ENCODE peak calls at places on chromosomes 12 and 14, in five cellular contexts. One of them, this sample, is unnamed.
A peak's percentile ranks its signal among the peaks of the same experiment; 100 is the strongest.

GRCh38 chr14:33738029-33738428 is 212.8 kb downstream of the EGLN3 start:
- DNase-seq in mesenchymal stem cell: no peak
- DNase-seq in IMR-90: no peak
- DNase-seq in H1: no peak
- DNase-seq in H9: no peak
- DNase-seq in this sample: no peak

GRCh38 chr14:30957813-30958370 is 67.6 kb upstream of the AP4S1 start:
- DNase-seq in mesenchymal stem cell: no peak
- DNase-seq in IMR-90: no peak
- DNase-seq in H1: no peak
- DNase-seq in H9: no peak
- DNase-seq in this sample: no peak

GRCh38 chr12:45962553-45963325 is 27.6 kb downstream of the SCAF11 start:
- DNase-seq in mesenchymal stem cell: no peak
- DNase-seq in IMR-90: no peak
- DNase-seq in H1: no peak
- DNase-seq in H9: no peak
- DNase-seq in this sample: no peak

GRCh38 chr14:71212683-71213107 is 305.4 kb downstream of the PCNX1 start:
- DNase-seq in mesenchymal stem cell: no peak
- DNase-seq in IMR-90: peak; percentile 10
- DNase-seq in H1: no peak
- DNase-seq in H9: no peak
- DNase-seq in this sample: no peak

GRCh38 chr12:53221203-53222076 is 10.6 kb downstream of the RARG start:
- DNase-seq in mesenchymal stem cell: peak; percentile 78
- DNase-seq in IMR-90: peak; percentile 51
- DNase-seq in H1: no peak
- DNase-seq in H9: peak; percentile 93
- DNase-seq in this sample: peak; percentile 78

GRCh38 chr14:69877492-69877891 is 1.7 kb upstream of the SMOC1 start:
- DNase-seq in mesenchymal stem cell: no peak
- DNase-seq in IMR-90: peak; percentile 74
- DNase-seq in H1: no peak
- DNase-seq in H9: no peak
- DNase-seq in this sample: no peak

GRCh38 chr14:75610839-75611238 is 32.4 kb downstream of the FLVCR2 start:
- DNase-seq in mesenchymal stem cell: peak; percentile 47
- DNase-seq in IMR-90: no peak
- DNase-seq in H1: no peak
- DNase-seq in H9: no peak
- DNase-seq in this sample: no peak

GRCh38 chr14:100155049-100155621 is 4.3 kb downstream of the DEGS2 start:
- DNase-seq in mesenchymal stem cell: no peak
- DNase-seq in IMR-90: no peak
- DNase-seq in H1: peak; percentile 73
- DNase-seq in H9: peak; percentile 92
- DNase-seq in this sample: no peak

GRCh38 chr14:51079489-51079888 is 15.4 kb downstream of the TRIM9 start:
- DNase-seq in mesenchymal stem cell: no peak
- DNase-seq in IMR-90: no peak
- DNase-seq in H1: no peak
- DNase-seq in H9: no peak
- DNase-seq in this sample: no peak

GRCh38 chr14:70640938-70641547 is 673 bp upstream of the TTC9 start:
- DNase-seq in mesenchymal stem cell: peak; percentile 81
- DNase-seq in IMR-90: peak; percentile 58
- DNase-seq in H1: no peak
- DNase-seq in H9: peak; percentile 52
- DNase-seq in this sample: peak; percentile 24

GRCh38 chr14:65850429-65851145 is 438.1 kb downstream of the FUT8 start:
- DNase-seq in mesenchymal stem cell: no peak
- DNase-seq in IMR-90: no peak
- DNase-seq in H1: no peak
- DNase-seq in H9: no peak
- DNase-seq in this sample: no peak

GRCh38 chr14:21723431-21724045 is 49.9 kb upstream of the OR4E1 start:
- DNase-seq in mesenchymal stem cell: peak; percentile 12
- DNase-seq in IMR-90: no peak
- DNase-seq in H1: peak; percentile 47
- DNase-seq in H9: peak; percentile 91
- DNase-seq in this sample: peak; percentile 48

GRCh38 chr14:102155150-102155549 is 15.5 kb downstream of the WDR20 start:
- DNase-seq in mesenchymal stem cell: peak; percentile 80
- DNase-seq in IMR-90: peak; percentile 67
- DNase-seq in H1: no peak
- DNase-seq in H9: no peak
- DNase-seq in this sample: peak; percentile 11

GRCh38 chr12:124030510-124030909 is 57.5 kb downstream of the ZNF664 start:
- DNase-seq in mesenchymal stem cell: peak; percentile 99
- DNase-seq in IMR-90: peak; percentile 88
- DNase-seq in H1: no peak
- DNase-seq in H9: peak; percentile 36
- DNase-seq in this sample: no peak

GRCh38 chr12:27573972-27574371 is 50.0 kb downstream of the PPFIBP1 start:
- DNase-seq in mesenchymal stem cell: peak; percentile 94
- DNase-seq in IMR-90: peak; percentile 97
- DNase-seq in H1: no peak
- DNase-seq in H9: no peak
- DNase-seq in this sample: no peak

GRCh38 chr12:2513141-2514037 is 281.4 kb upstream of the FKBP4 start:
- DNase-seq in mesenchymal stem cell: no peak
- DNase-seq in IMR-90: no peak
- DNase-seq in H1: no peak
- DNase-seq in H9: no peak
- DNase-seq in this sample: no peak
- H3K18ac ChIP-seq in mesenchymal stem cell: no peak overlapping the region
- H3K18ac ChIP-seq in IMR-90: no peak overlapping the region
- H3K18ac ChIP-seq in H1: no peak overlapping the region
- H3K18ac ChIP-seq in H9: no peak overlapping the region
- H3K18ac ChIP-seq in this sample: no peak overlapping the region

DNA sequence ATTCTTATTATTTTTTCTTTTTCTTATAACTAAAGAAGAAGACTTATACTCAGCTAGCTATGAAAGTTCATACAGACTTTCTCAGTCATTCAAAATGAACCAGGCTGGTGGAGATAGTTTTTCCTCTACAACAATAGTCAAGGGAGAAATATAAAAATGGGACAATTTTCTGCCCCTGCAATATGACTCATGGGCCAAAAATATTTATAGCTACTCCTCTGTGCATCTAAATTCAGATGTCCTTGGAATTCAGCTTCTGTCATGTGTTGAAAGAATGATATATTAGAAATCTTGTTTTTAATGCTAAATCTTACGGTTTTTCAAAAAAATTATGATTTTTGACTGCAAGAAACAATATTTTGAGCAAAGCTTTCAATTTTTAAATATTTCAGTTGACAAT is 237.2 kb upstream of the SYT10 start:
- DNase-seq in mesenchymal stem cell: no peak
- DNase-seq in IMR-90: no peak
- DNase-seq in H1: no peak
- DNase-seq in H9: no peak
- DNase-seq in this sample: no peak
- H4K91ac ChIP-seq in mesenchymal stem cell: no peak overlapping the region
- H4K91ac ChIP-seq in IMR-90: no peak overlapping the region
- H4K91ac ChIP-seq in H1: no peak overlapping the region
- H4K91ac ChIP-seq in H9: no peak overlapping the region
- H4K91ac ChIP-seq in this sample: no peak overlapping the region

DNA sequence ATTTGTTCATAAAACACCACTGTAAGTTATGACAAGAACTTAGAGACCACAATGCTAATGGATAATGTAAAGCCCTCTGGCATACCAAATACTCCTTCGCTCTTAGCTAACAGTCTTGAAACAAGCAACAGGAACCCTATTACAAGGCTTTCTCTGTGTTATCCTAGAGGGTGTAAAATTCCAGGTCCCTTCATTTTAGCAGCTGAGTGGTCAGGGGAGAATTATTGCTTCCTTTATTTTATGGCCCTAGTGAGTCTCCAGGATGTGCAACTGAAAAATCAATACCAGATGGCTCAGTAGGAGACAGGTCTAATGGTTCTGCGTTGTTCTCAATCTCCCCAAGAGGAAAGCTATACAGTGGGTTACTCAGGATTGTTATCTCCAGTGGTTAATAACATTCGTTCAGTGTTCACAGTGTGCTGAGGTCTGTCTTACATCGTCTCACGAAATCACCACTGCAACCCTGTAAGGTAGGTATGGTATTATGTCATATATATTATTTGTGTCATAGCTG is 172.7 kb upstream of the CNOT2 start:
- DNase-seq in mesenchymal stem cell: peak; percentile 37
- DNase-seq in IMR-90: no peak
- DNase-seq in H1: no peak
- DNase-seq in H9: no peak
- DNase-seq in this sample: no peak
- H3K18ac ChIP-seq in mesenchymal stem cell: no peak overlapping the region
- H3K18ac ChIP-seq in IMR-90: no peak overlapping the region
- H3K18ac ChIP-seq in H1: no peak overlapping the region
- H3K18ac ChIP-seq in H9: no peak overlapping the region
- H3K18ac ChIP-seq in this sample: no peak overlapping the region

GRCh38 chr14:73058923-73059311 is 583 bp downstream of the RBM25 start:
- DNase-seq in mesenchymal stem cell: peak; percentile 60
- DNase-seq in IMR-90: peak; percentile 14
- DNase-seq in H1: no peak
- DNase-seq in H9: peak; percentile 41
- DNase-seq in this sample: no peak
- H4K91ac ChIP-seq in mesenchymal stem cell: peak overlapping the region; percentile 78
- H4K91ac ChIP-seq in IMR-90: peak overlapping the region; percentile 64
- H4K91ac ChIP-seq in H1: peak overlapping the region; percentile 87
- H4K91ac ChIP-seq in H9: no peak overlapping the region
- H4K91ac ChIP-seq in this sample: no peak overlapping the region

DNA sequence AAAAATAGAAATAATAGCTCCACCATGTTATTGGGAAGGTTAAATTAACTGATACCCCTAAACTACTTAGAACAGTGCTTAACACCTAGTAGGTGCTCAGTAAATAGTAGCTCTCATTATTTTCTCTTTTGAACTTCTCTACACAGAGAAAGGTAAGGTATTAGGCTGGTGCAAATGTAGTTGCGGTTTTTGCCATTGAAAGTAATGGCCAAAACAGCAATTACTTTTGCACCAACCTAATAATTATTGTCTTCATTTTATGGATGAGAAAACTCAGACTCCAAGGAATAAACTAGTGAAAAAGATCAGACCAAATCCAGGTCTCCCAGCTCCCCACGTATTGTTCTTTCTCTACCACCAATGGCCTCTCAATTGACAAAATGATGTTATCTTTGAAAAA is 157.2 kb upstream of the TMPO start:
- DNase-seq in mesenchymal stem cell: no peak
- DNase-seq in IMR-90: no peak
- DNase-seq in H1: no peak
- DNase-seq in H9: no peak
- DNase-seq in this sample: no peak
- H3K18ac ChIP-seq in mesenchymal stem cell: no peak overlapping the region
- H3K18ac ChIP-seq in IMR-90: no peak overlapping the region
- H3K18ac ChIP-seq in H1: no peak overlapping the region
- H3K18ac ChIP-seq in H9: no peak overlapping the region
- H3K18ac ChIP-seq in this sample: no peak overlapping the region

GRCh38 chr14:61500046-61500445 is 178.7 kb downstream of the PRKCH start:
- DNase-seq in mesenchymal stem cell: no peak
- DNase-seq in IMR-90: no peak
- DNase-seq in H1: no peak
- DNase-seq in H9: no peak
- DNase-seq in this sample: no peak

GRCh38 chr14:61503167-61503801 is 181.9 kb downstream of the PRKCH start:
- DNase-seq in mesenchymal stem cell: no peak
- DNase-seq in IMR-90: peak; percentile 33
- DNase-seq in H1: no peak
- DNase-seq in H9: no peak
- DNase-seq in this sample: no peak

GRCh38 chr14:61504841-61505340 is 183.5 kb downstream of the PRKCH start:
- DNase-seq in mesenchymal stem cell: no peak
- DNase-seq in IMR-90: no peak
- DNase-seq in H1: no peak
- DNase-seq in H9: no peak
- DNase-seq in this sample: no peak

GRCh38 chr14:61501714-61502458 is 180.5 kb downstream of the PRKCH start:
- DNase-seq in mesenchymal stem cell: no peak
- DNase-seq in IMR-90: no peak
- DNase-seq in H1: no peak
- DNase-seq in H9: no peak
- DNase-seq in this sample: no peak

DNA sequence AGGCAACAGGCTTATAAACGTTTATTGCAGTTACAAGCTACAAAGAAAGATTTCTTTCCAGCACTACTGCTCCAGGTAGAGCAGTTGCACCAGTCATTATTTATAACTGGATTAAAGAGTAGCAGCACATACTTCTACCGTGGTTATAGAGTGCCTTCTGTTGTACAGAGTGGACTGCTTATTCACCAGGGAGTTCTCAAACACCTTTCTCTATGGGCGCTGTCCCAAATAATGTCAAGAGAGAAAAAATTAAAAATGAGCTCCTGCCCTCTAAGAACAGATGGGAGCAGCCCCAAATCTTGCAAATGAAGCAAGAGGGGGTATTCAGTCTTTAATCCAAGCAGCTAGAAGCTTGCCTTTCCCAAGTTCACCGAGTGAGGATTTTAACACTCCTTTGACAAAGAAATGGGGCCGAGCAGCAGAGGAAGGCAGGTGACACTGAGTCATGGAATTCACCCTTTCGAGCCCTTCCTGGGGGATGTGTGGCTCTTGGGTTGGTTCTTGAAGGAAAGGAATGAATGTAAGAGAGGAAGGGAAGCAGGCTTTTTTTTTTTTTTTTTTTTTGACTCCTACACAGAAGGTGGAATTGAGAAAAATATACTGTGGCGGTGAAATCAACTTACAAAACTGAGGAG is 181.2 kb downstream of the PRKCH start:
- DNase-seq in mesenchymal stem cell: no peak
- DNase-seq in IMR-90: no peak
- DNase-seq in H1: peak; percentile 53
- DNase-seq in H9: peak; percentile 69
- DNase-seq in this sample: no peak
- H4K91ac ChIP-seq in mesenchymal stem cell: no peak overlapping the region
- H4K91ac ChIP-seq in IMR-90: no peak overlapping the region
- H4K91ac ChIP-seq in H1: no peak overlapping the region
- H4K91ac ChIP-seq in H9: no peak overlapping the region
- H4K91ac ChIP-seq in this sample: no peak overlapping the region

GRCh38 chr14:59086241-59086899 is 102.1 kb upstream of the DAAM1 start:
- DNase-seq in mesenchymal stem cell: peak; percentile 50
- DNase-seq in IMR-90: peak; percentile 66
- DNase-seq in H1: no peak
- DNase-seq in H9: no peak
- DNase-seq in this sample: no peak

GRCh38 chr14:59085207-59085739 is 103.2 kb upstream of the DAAM1 start:
- DNase-seq in mesenchymal stem cell: no peak
- DNase-seq in IMR-90: no peak
- DNase-seq in H1: no peak
- DNase-seq in H9: no peak
- DNase-seq in this sample: no peak

GRCh38 chr14:59087240-59087639 is 101.2 kb upstream of the DAAM1 start:
- DNase-seq in mesenchymal stem cell: no peak
- DNase-seq in IMR-90: no peak
- DNase-seq in H1: no peak
- DNase-seq in H9: no peak
- DNase-seq in this sample: no peak

DNA sequence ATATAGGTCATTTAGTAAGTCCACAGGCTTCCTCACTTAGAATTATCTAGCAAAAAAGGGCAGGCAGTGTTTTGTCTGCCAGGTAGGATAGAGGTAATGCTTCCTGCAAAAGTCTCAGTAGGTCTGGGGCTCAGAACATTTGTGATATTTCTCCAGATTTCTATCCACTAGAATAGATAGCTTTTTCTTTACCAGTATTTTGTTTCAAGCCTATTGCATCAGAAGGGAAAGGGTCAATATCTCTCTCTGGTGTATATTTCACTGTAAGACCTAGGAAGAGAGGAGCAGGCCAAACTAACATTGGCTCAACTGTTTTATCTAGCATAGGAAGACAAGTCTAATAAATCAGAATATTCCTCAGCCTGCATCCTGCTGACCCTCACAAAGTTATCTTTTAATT is 106.8 kb upstream of the DAAM1 start:
- DNase-seq in mesenchymal stem cell: no peak
- DNase-seq in IMR-90: no peak
- DNase-seq in H1: no peak
- DNase-seq in H9: no peak
- DNase-seq in this sample: no peak
- H3K18ac ChIP-seq in mesenchymal stem cell: no peak overlapping the region
- H3K18ac ChIP-seq in IMR-90: no peak overlapping the region
- H3K18ac ChIP-seq in H1: no peak overlapping the region
- H3K18ac ChIP-seq in H9: no peak overlapping the region
- H3K18ac ChIP-seq in this sample: no peak overlapping the region